ENCODE peak calls at places on chromosome 13, in nine cellular contexts. C is progenitor cell of endocrine pancreas, H is lower leg skin, X is thoracic aorta, U is AG10803, R is lower lobe of right lung, A is kidney epithelial cell, D is tibial artery, N is Peyer's patch. B is an unnamed sample.

GRCh38 chr13:60398949-60399589 is 2.0 kb downstream of the TDRD3 start:
- DNase-seq in C (no peak), H (no peak), X (no peak), U (no peak), R (no peak), A (no peak), D (no peak), N (no peak), B (no peak)

GRCh38 chr13:33518442-33518841 is 232.9 kb upstream of the STARD13 start:
- DNase-seq in C (no peak), H (no peak), X (no peak), U (no peak), R (no peak), A (no peak), D (no peak), N (no peak), B (no peak)

GRCh38 chr13:28657784-28658538 is 969 bp upstream of the POMP start:
- DNase-seq in C (no peak), H (no peak), X (no peak), U (peak), R (no peak), A (no peak), D (no peak), N (no peak), B (no peak)

GRCh38 chr13:32116210-32116609 is 84.6 kb downstream of the FRY start:
- DNase-seq in C (no peak), H (no peak), X (no peak), U (no peak), R (no peak), A (no peak), D (no peak), N (no peak), B (no peak)

GRCh38 chr13:20369886-20370361 is 137.8 kb upstream of the GJB6 start:
- DNase-seq in C (no peak), H (no peak), X (no peak), U (no peak), R (no peak), A (no peak), D (no peak), N (no peak), B (no peak)

GRCh38 chr13:111152836-111153235 is 37.7 kb downstream of the ARHGEF7 start:
- DNase-seq in C (no peak), H (no peak), X (no peak), U (no peak), R (no peak), A (no peak), D (no peak), N (no peak), B (no peak)

GRCh38 chr13:53473397-53473796 is 444.8 kb downstream of the OLFM4 start:
- DNase-seq in C (no peak), H (no peak), X (no peak), U (no peak), R (no peak), A (no peak), D (no peak), N (no peak), B (no peak)

GRCh38 chr13:59492030-59492636 is 671.6 kb downstream of the DIAPH3 start:
- DNase-seq in C (no peak), H (no peak), X (no peak), U (peak), R (no peak), A (no peak), D (no peak), N (no peak), B (no peak)

GRCh38 chr13:22948421-22948820 is 232.4 kb upstream of the SGCG start:
- DNase-seq in C (no peak), H (peak), X (no peak), U (no peak), R (no peak), A (no peak), D (no peak), N (no peak), B (no peak)

GRCh38 chr13:106176103-106176502 is 359.4 kb downstream of the EFNB2 start:
- DNase-seq in C (no peak), H (no peak), X (no peak), U (peak), R (no peak), A (no peak), D (no peak), N (no peak), B (no peak)

GRCh38 chr13:44148159-44148929 is 225.3 kb upstream of the SERP2 start:
- DNase-seq in C (no peak), H (no peak), X (no peak), U (no peak), R (no peak), A (no peak), D (no peak), N (no peak), B (no peak)

GRCh38 chr13:94993608-94994007 is 281.3 kb upstream of the SOX21 start:
- DNase-seq in C (no peak), H (no peak), X (no peak), U (no peak), R (no peak), A (no peak), D (no peak), N (no peak), B (no peak)

GRCh38 chr13:55244991-55245644 is 1895.6 kb upstream of the PRR20A start:
- DNase-seq in C (no peak), H (no peak), X (no peak), U (no peak), R (no peak), A (no peak), D (no peak), N (no peak), B (no peak)

GRCh38 chr13:72694314-72694713 is 33.1 kb downstream of the MZT1 start:
- DNase-seq in C (no peak), H (no peak), X (no peak), U (no peak), R (no peak), A (no peak), D (no peak), N (no peak), B (no peak)

GRCh38 chr13:85503797-85504196 is 295.4 kb downstream of the SLITRK6 start:
- DNase-seq in C (no peak), H (no peak), X (no peak), U (peak), R (no peak), A (no peak), D (no peak), N (no peak), B (no peak)

GRCh38 chr13:87123987-87124784 is 547.0 kb upstream of the SLITRK5 start:
- DNase-seq in C (no peak), H (no peak), X (no peak), U (peak), R (no peak), A (peak), D (no peak), N (no peak), B (no peak)

GRCh38 chr13:33230178-33230881 is 55.2 kb downstream of the STARD13 start:
- DNase-seq in C (no peak), H (no peak), X (no peak), U (peak), R (no peak), A (no peak), D (no peak), N (no peak), B (no peak)

GRCh38 chr13:26502826-26503225 is 54.7 kb upstream of the WASF3 start:
- DNase-seq in C (no peak), H (no peak), X (no peak), U (peak), R (no peak), A (no peak), D (peak), N (no peak), B (no peak)

GRCh38 chr13:78147905-78148304 is 229.3 kb upstream of the EDNRB start:
- DNase-seq in C (no peak), H (no peak), X (no peak), U (peak), R (no peak), A (peak), D (no peak), N (no peak), B (no peak)

GRCh38 chr13:107252428-107252827 is 684.5 kb upstream of the ARGLU1 start:
- DNase-seq in C (no peak), H (no peak), X (no peak), U (no peak), R (no peak), A (no peak), D (no peak), N (no peak), B (no peak)

GRCh38 chr13:44198826-44199225 is 174.8 kb upstream of the SERP2 start:
- DNase-seq in C (no peak), H (no peak), X (no peak), U (no peak), R (no peak), A (no peak), D (no peak), N (no peak), B (no peak)

GRCh38 chr13:111903143-111903542 is 163.8 kb upstream of the SOX1 start:
- DNase-seq in C (no peak), H (peak), X (no peak), U (no peak), R (no peak), A (no peak), D (no peak), N (no peak), B (no peak)

GRCh38 chr13:47175172-47175806 is 278.4 kb upstream of the HTR2A start:
- DNase-seq in C (no peak), H (no peak), X (no peak), U (peak), R (no peak), A (peak), D (no peak), N (no peak), B (no peak)

GRCh38 chr13:99617474-99618255 is 116.4 kb downstream of the TM9SF2 start:
- DNase-seq in C (peak), H (no peak), X (no peak), U (peak), R (no peak), A (no peak), D (peak), N (no peak), B (no peak)

GRCh38 chr13:79549355-79550106 is 68.6 kb downstream of the NDFIP2 start:
- DNase-seq in C (no peak), H (no peak), X (no peak), U (peak), R (no peak), A (no peak), D (no peak), N (no peak), B (no peak)

GRCh38 chr13:113787694-113788093 is 28.7 kb downstream of the TMEM255B start:
- DNase-seq in C (no peak), H (peak), X (no peak), U (no peak), R (no peak), A (no peak), D (no peak), N (no peak), B (no peak)

GRCh38 chr13:82627183-82627582 is 1255.1 kb downstream of the SLITRK1 start:
- DNase-seq in C (no peak), H (no peak), X (no peak), U (no peak), R (no peak), A (no peak), D (no peak), N (no peak), B (no peak)

GRCh38 chr13:101673360-101674105 is 221.1 kb downstream of the ITGBL1 start:
- DNase-seq in C (no peak), H (no peak), X (no peak), U (no peak), R (no peak), A (no peak), D (no peak), N (no peak), B (no peak)

GRCh38 chr13:33817513-33817842 is 471 bp upstream of the RFC3 start:
- DNase-seq in C (no peak), H (no peak), X (no peak), U (no peak), R (no peak), A (no peak), D (no peak), N (no peak), B (no peak)

GRCh38 chr13:33129094-33129832 is 113.0 kb downstream of the KL start:
- DNase-seq in C (no peak), H (no peak), X (no peak), U (no peak), R (no peak), A (no peak), D (no peak), N (no peak), B (no peak)

GRCh38 chr13:102658678-102659077 is 36.2 kb downstream of the METTL21C start:
- DNase-seq in C (no peak), H (no peak), X (no peak), U (no peak), R (peak), A (peak), D (no peak), N (no peak), B (no peak)

GRCh38 chr13:75250526-75251183 is 231.3 kb downstream of the TBC1D4 start:
- DNase-seq in C (no peak), H (no peak), X (no peak), U (peak), R (no peak), A (no peak), D (no peak), N (no peak), B (no peak)

GRCh38 chr13:45473627-45474026 is 8.9 kb downstream of the COG3 start:
- DNase-seq in C (no peak), H (no peak), X (no peak), U (no peak), R (no peak), A (no peak), D (no peak), N (no peak), B (no peak)

GRCh38 chr13:23671902-23672301 is 101.7 kb downstream of the TNFRSF19 start:
- DNase-seq in C (no peak), H (no peak), X (no peak), U (peak), R (no peak), A (no peak), D (no peak), N (no peak), B (no peak)

GRCh38 chr13:46630419-46631183 is 77.6 kb downstream of the LRCH1 start:
- DNase-seq in C (no peak), H (no peak), X (no peak), U (no peak), R (no peak), A (no peak), D (no peak), N (no peak), B (no peak)

GRCh38 chr13:31172535-31172934 is 10.8 kb upstream of the HSPH1 start:
- DNase-seq in C (no peak), H (no peak), X (no peak), U (peak), R (no peak), A (peak), D (no peak), N (no peak), B (no peak)

GRCh38 chr13:110138009-110138699 is 168.8 kb downstream of the COL4A1 start:
- DNase-seq in C (peak), H (peak), X (peak), U (peak), R (peak), A (peak), D (peak), N (no peak), B (peak)

DNA sequence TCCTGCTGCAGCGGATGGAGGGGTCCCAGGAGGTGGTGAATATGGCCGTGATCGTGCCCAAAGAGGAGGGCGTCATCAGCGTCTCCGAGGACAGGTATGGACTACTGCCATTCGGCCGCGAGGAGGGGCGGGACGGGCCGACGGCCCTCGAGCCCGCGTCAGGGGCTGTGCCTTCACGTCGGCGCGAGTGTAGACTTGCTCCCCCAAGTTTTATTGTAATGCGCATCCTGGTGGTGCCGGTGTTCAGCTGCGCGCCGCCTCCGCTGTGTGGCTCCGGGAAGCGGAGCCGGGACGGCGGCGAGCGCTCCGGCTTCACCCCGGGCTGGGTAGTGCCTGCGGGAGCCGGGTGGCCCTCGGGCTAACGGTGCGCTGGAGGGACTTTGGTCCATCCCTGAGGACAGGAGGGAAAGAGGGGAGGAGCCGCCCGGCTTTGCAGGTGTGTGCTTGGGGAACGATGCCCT is 499 bp downstream of the WDFY2 start:
- DNase-seq in C (peak), H (no peak), X (peak), U (peak), R (peak), A (no peak), D (peak), N (peak), B (no peak)
- TF ChIP-seq CTCF in C (no peak), H (no peak), X (no peak), U (peak), R (no peak), A (no peak), D (no peak), N (no peak), B (no peak)

GRCh38 chr13:98144501-98145350 is 1.8 kb downstream of the FARP1 start:
- DNase-seq in C (no peak), H (no peak), X (no peak), U (peak), R (peak), A (no peak), D (no peak), N (no peak), B (no peak)
- TF ChIP-seq CTCF in C (peak), H (no peak), X (no peak), U (peak), R (no peak), A (peak), D (no peak), N (no peak), B (no peak)

GRCh38 chr13:88887045-88887662 is 1216.0 kb downstream of the SLITRK5 start:
- DNase-seq in C (no peak), H (no peak), X (no peak), U (no peak), R (no peak), A (no peak), D (no peak), N (no peak), B (no peak)
- TF ChIP-seq CTCF in C (peak), H (no peak), X (no peak), U (no peak), R (no peak), A (no peak), D (no peak), N (no peak), B (no peak)

GRCh38 chr13:64997438-64997837 is 2232.7 kb downstream of the PCDH9 start:
- DNase-seq in C (no peak), H (no peak), X (no peak), U (no peak), R (no peak), A (no peak), D (no peak), N (no peak), B (no peak)
- TF ChIP-seq CTCF in C (peak), H (no peak), X (no peak), U (no peak), R (no peak), A (no peak), D (no peak), N (no peak), B (no peak)

DNA sequence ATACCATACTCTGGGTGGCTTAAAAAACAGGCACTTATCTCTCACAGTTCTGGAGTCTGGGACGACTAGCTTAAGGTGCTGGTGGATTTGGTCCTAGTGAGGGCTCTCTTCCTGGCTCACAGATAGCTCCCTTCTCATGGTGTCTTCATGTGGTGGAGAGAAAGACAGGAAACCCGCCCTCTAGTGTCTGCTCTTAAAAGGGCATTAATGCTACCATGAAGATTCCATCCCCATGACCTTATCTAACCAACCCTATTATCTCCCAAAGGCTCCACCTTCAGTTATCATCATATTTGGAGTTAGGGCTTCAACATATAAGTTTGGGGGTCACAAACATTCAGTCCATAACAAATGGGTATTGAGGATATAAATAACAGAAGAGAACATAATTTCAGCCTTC is 139.4 kb downstream of the HS6ST3 start:
- DNase-seq in C (no peak), H (no peak), X (no peak), U (no peak), R (no peak), A (no peak), D (no peak), N (no peak), B (no peak)
- TF ChIP-seq CTCF in C (peak), H (no peak), X (no peak), U (peak), R (peak), A (peak), D (no peak), N (no peak), B (no peak)

GRCh38 chr13:51221674-51222509 is at the start of gene FAM124A:
- DNase-seq in C (peak), H (peak), X (no peak), U (peak), R (peak), A (no peak), D (no peak), N (no peak), B (peak)
- TF ChIP-seq CTCF in C (peak), H (no peak), X (no peak), U (no peak), R (no peak), A (no peak), D (peak), N (no peak), B (no peak)

GRCh38 chr13:30158774-30159445 is 148.4 kb downstream of the KATNAL1 start:
- DNase-seq in C (no peak), H (no peak), X (no peak), U (peak), R (no peak), A (no peak), D (no peak), N (no peak), B (no peak)
- TF ChIP-seq CTCF in C (peak), H (no peak), X (no peak), U (peak), R (no peak), A (peak), D (no peak), N (no peak), B (no peak)